ENCODE peak calls at places on chromosomes 4 and X, in four cellular contexts. P is epithelial cell of esophagus, R is cardiac muscle cell, U is testis. K is an unnamed sample.

GRCh38 chr4:41361831-41362646 is 105.3 kb downstream of the UCHL1 start:
- DNase-seq in P (no peak), R (no peak), U (no peak), K (no peak)

GRCh38 chr4:4416981-4417380 is 30.1 kb downstream of the NSG1 start:
- DNase-seq in P (no peak), R (no peak), U (peak), K (no peak)

GRCh38 chr4:14816592-14817273 is 185.5 kb upstream of the CPEB2 start:
- DNase-seq in P (no peak), R (no peak), U (no peak), K (no peak)

GRCh38 chrX:112641449-112641848 is 38.3 kb downstream of the LHFPL1 start:
- DNase-seq in P (no peak), R (no peak), U (no peak), K (no peak)

GRCh38 chr4:42327323-42327722 is 70.0 kb upstream of the SHISA3 start:
- DNase-seq in P (no peak), R (peak), U (no peak), K (no peak)

GRCh38 chr4:63788271-63788670 is 621.0 kb downstream of the TECRL start:
- DNase-seq in P (no peak), R (peak), U (no peak), K (no peak)

GRCh38 chr4:173508386-173509002 is 21.5 kb downstream of the HAND2 start:
- DNase-seq in P (no peak), R (no peak), U (no peak), K (no peak)

GRCh38 chr4:90328558-90328957 is 201.4 kb downstream of the CCSER1 start:
- DNase-seq in P (peak), R (peak), U (peak), K (peak)

GRCh38 chrX:39158801-39159657 is 357.8 kb downstream of the MID1IP1 start:
- DNase-seq in P (no peak), R (peak), U (no peak), K (no peak)

GRCh38 chrX:12946838-12947544 is 27.9 kb upstream of the TMSB4X start:
- DNase-seq in P (peak), R (peak), U (peak), K (peak)

GRCh38 chr4:925771-926500 is 6.2 kb downstream of the GAK start:
- DNase-seq in P (no peak), R (no peak), U (no peak), K (no peak)

GRCh38 chrX:46561931-46562721 is 11.4 kb upstream of the CHST7 start:
- DNase-seq in P (no peak), R (no peak), U (no peak), K (no peak)

GRCh38 chr4:143728171-143728570 is 27.7 kb upstream of the FREM3 start:
- DNase-seq in P (no peak), R (peak), U (no peak), K (no peak)

GRCh38 chr4:151484396-151485102 is 75.6 kb downstream of the FHIP1A start:
- DNase-seq in P (peak), R (peak), U (no peak), K (no peak)

GRCh38 chrX:154738013-154738738 is 12.7 kb downstream of the GAB3 start:
- DNase-seq in P (peak), R (peak), U (peak), K (no peak)

GRCh38 chr4:137267024-137267423 is 265.3 kb downstream of the PCDH18 start:
- DNase-seq in P (peak), R (peak), U (no peak), K (no peak)

GRCh38 chrX:46649421-46650260 is 76.1 kb downstream of the CHST7 start:
- DNase-seq in P (no peak), R (peak), U (peak), K (no peak)

GRCh38 chr4:189765271-189765670 is 175.4 kb upstream of the FRG1 start:
- DNase-seq in P (no peak), R (no peak), U (no peak), K (no peak)

GRCh38 chrX:80430826-80431501 is 10.7 kb downstream of the TENT5D start:
- DNase-seq in P (peak), R (peak), U (no peak), K (no peak)

GRCh38 chr4:15375707-15376106 is 52.1 kb upstream of the C1QTNF7 start:
- DNase-seq in P (no peak), R (no peak), U (no peak), K (no peak)

GRCh38 chr4:2335729-2336101 is 73.8 kb upstream of the MXD4 start:
- DNase-seq in P (no peak), R (no peak), U (no peak), K (no peak)

GRCh38 chr4:164462471-164462870 is 291.5 kb upstream of the SMIM31 start:
- DNase-seq in P (no peak), R (no peak), U (no peak), K (no peak)

GRCh38 chrX:72255445-72255844 is 16.6 kb upstream of the ERCC6L start:
- DNase-seq in P (no peak), R (no peak), U (peak), K (no peak)

GRCh38 chr4:114600066-114600552 is 1.5 kb downstream of the UGT8 start:
- DNase-seq in P (no peak), R (no peak), U (no peak), K (no peak)

GRCh38 chr4:145732416-145732815 is 52.5 kb downstream of the C4orf51 start:
- DNase-seq in P (no peak), R (no peak), U (no peak), K (no peak)

GRCh38 chr4:168826620-168827019 is 183.4 kb downstream of the CBR4 start:
- DNase-seq in P (no peak), R (no peak), U (no peak), K (no peak)

GRCh38 chrX:133045986-133046385 is 50.9 kb downstream of the USP26 start:
- DNase-seq in P (peak), R (no peak), U (no peak), K (no peak)
- TF ChIP-seq CTCF in P (peak), R (no peak), U (no peak), K (peak)

DNA sequence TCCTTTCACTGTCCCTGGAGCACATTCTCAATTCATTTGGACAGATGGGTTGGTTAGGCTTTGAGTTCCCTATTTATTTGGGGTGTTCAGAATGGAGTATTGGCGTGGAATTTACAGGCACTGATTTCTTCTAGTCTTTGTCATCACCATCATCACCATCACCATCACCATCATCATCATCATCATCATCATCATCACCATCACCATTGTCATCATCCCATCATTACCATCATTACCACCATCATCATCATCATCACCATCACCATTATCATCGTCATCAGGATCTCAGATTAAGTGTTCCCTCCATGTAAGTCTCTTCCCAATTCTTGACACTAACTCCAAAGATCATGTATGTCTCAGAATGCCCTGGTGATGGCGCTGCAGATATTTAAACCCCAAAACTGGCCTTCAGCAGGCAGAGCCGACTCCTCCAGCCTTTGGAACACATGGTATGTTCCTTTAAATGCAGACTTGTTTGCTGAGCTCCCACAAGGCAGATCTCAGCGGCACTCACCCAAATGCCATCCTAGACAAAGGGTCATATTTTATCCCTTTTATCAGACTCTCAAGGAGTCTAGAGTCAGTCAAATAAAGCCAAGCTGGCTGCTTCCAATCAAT is 19.8 kb upstream of the FAM9A start:
- DNase-seq in P (peak), R (peak), U (peak), K (no peak)
- TF ChIP-seq CTCF in P (no peak), R (peak), U (no peak), K (no peak)

GRCh38 chr4:16573181-16573580 is 325.3 kb downstream of the LDB2 start:
- DNase-seq in P (peak), R (peak), U (no peak), K (no peak)
- TF ChIP-seq CTCF in P (no peak), R (no peak), U (no peak), K (no peak)

GRCh38 chr4:40283968-40284367 is 51.2 kb upstream of the CHRNA9 start:
- DNase-seq in P (peak), R (no peak), U (no peak), K (no peak)
- TF ChIP-seq CTCF in P (peak), R (no peak), U (no peak), K (no peak)

DNA sequence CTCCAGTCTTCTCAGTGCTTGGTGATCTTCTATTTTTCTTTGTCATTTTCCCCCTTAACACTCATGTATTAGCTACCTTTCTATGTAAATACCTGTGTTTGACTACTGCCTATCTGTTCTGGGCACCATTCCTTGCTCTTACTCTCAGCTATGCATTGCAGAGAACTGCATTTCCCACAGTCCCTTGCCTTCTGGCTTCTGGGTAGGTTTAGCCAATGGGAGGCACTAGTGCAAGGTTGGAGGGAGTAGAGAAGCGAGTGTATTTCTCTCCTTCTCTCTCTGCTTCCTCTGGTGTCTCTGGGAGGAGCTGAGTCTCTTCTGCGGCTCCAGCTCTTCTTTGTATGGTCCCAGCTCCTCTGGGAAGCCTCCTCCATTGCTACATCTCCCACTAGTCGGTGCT is 50.5 kb downstream of the CWH43 start:
- DNase-seq in P (no peak), R (no peak), U (no peak), K (no peak)
- TF ChIP-seq CTCF in P (no peak), R (no peak), U (no peak), K (no peak)

GRCh38 chrX:3815896-3816664 is 102.6 kb upstream of the PRKX start:
- DNase-seq in P (peak), R (peak), U (peak), K (peak)

GRCh38 chrX:3806630-3807029 is 93.2 kb upstream of the PRKX start:
- DNase-seq in P (no peak), R (no peak), U (no peak), K (no peak)

GRCh38 chrX:3807906-3808305 is 94.5 kb upstream of the PRKX start:
- DNase-seq in P (no peak), R (no peak), U (no peak), K (no peak)

GRCh38 chrX:3811331-3812311 is 98.2 kb upstream of the PRKX start:
- DNase-seq in P (peak), R (peak), U (no peak), K (no peak)
- TF ChIP-seq CTCF in P (peak), R (peak), U (no peak), K (peak)

K was measured in neural crest cell.